ENCODE peak calls at places on chromosomes 6 and 20, in ten cellular contexts. Z, C, Y, X, K, M, H, J, O and I are unnamed samples.
A peak's percentile ranks its signal among the peaks of the same experiment; 100 is the strongest.

GRCh38 chr20:11970243-11970836 is 52.6 kb downstream of the BTBD3 start:
- DNase-seq in J (no peak), X (no peak), O (no peak), H (no peak), C (no peak), Y (no peak), K (no peak), Z (no peak), M (no peak), I (no peak)

GRCh38 chr20:61805781-61806180 is 259.9 kb downstream of the TAF4 start:
- DNase-seq in M (no peak), X (no peak), C (no peak), J (no peak), O (peak; percentile 73), H (no peak), K (no peak), Z (no peak), Y (no peak), I (no peak)

GRCh38 chr6:2531426-2532208 is 219.1 kb downstream of the MYLK4 start:
- DNase-seq in C (no peak), H (no peak), O (no peak), K (peak; percentile 96), X (no peak), Y (no peak), J (no peak), Z (no peak), M (no peak), I (peak; percentile 78)

GRCh38 chr6:71510057-71510713 is 221.6 kb downstream of the OGFRL1 start:
- DNase-seq in Z (peak; percentile 2), H (peak; percentile 22), K (peak; percentile 83), J (no peak), O (no peak), C (peak; percentile 27), X (no peak), Y (no peak), M (no peak), I (peak; percentile 78)

GRCh38 chr20:62320581-62321354 is 18.0 kb downstream of the ADRM1 start:
- DNase-seq in C (peak; percentile 10), X (no peak), Z (no peak), O (peak; percentile 92), J (no peak), H (peak; percentile 27), M (no peak), K (no peak), Y (no peak), I (no peak)

GRCh38 chr6:109759098-109759855 is 68.2 kb downstream of the FIG4 start:
- DNase-seq in H (no peak), X (no peak), C (no peak), O (no peak), J (no peak), Y (no peak), K (no peak), Z (no peak), M (no peak), I (no peak)

GRCh38 chr20:22905667-22906066 is 129.4 kb upstream of the SSTR4 start:
- DNase-seq in Z (no peak), J (peak; percentile 11), Y (no peak), H (no peak), O (no peak), C (no peak), K (no peak), M (no peak), X (no peak), I (no peak)

GRCh38 chr6:46246081-46246480 is 75.3 kb upstream of the ENPP5 start:
- DNase-seq in Z (no peak), K (no peak), J (no peak), M (no peak), C (no peak), H (no peak), X (no peak), O (no peak), Y (no peak), I (no peak)

GRCh38 chr6:19691465-19692167 is 145.6 kb upstream of the ID4 start:
- DNase-seq in Y (no peak), Z (peak; percentile 72), O (no peak), K (no peak), X (no peak), H (no peak), J (no peak), M (no peak), C (no peak), I (no peak)

GRCh38 chr6:14713008-14713452 is 532.8 kb upstream of the JARID2 start:
- DNase-seq in C (no peak), J (no peak), X (no peak), H (no peak), K (peak; percentile 42), M (no peak), Z (peak; percentile 18), Y (no peak), O (no peak), I (peak; percentile 95)

GRCh38 chr6:75449625-75450206 is 43.9 kb downstream of the FILIP1 start:
- DNase-seq in H (no peak), X (no peak), Z (no peak), Y (no peak), C (no peak), K (peak; percentile 51), J (no peak), M (no peak), O (no peak), I (peak; percentile 66)

GRCh38 chr6:44010411-44011349 is 116.6 kb downstream of the MRPL14 start:
- DNase-seq in Y (no peak), J (no peak), H (no peak), K (peak; percentile 73), O (peak; percentile 82), C (peak; percentile 74), Z (no peak), M (no peak), X (no peak), I (peak; percentile 99)

GRCh38 chr20:17655865-17656489 is 26.1 kb downstream of the RRBP1 start:
- DNase-seq in J (no peak), K (peak; percentile 47), Y (no peak), C (no peak), M (no peak), H (no peak), O (peak; percentile 22), Z (no peak), X (no peak), I (peak; percentile 34)

GRCh38 chr6:133991096-133991593 is 38.1 kb downstream of the TBPL1 start:
- DNase-seq in Y (no peak), J (no peak), O (no peak), M (no peak), K (peak; percentile 77), Z (no peak), C (no peak), X (no peak), H (no peak), I (peak; percentile 86)

GRCh38 chr6:72619883-72620696 is 1.8 kb upstream of the KCNQ5 start:
- DNase-seq in Z (peak; percentile 48), X (peak; percentile 29), Y (peak; percentile 69), J (peak; percentile 45), O (no peak), C (no peak), K (peak; percentile 18), H (peak; percentile 72), M (peak; percentile 61), I (peak; percentile 47)

GRCh38 chr6:108942556-108943492 is 94.6 kb downstream of the ARMC2 start:
- DNase-seq in C (no peak), H (peak; percentile 81), O (no peak), J (no peak), K (no peak), M (peak; percentile 59), X (peak; percentile 58), Z (no peak), Y (peak; percentile 37), I (no peak)

GRCh38 chr6:111540971-111541719 is 58.1 kb upstream of the REV3L start:
- DNase-seq in M (no peak), J (no peak), C (no peak), H (no peak), K (no peak), X (no peak), O (no peak), Y (no peak), Z (no peak), I (no peak)

GRCh38 chr20:9323622-9324021 is 190.8 kb upstream of the LAMP5 start:
- DNase-seq in M (no peak), J (no peak), X (no peak), O (no peak), C (peak; percentile 7), H (no peak), Y (no peak), K (no peak), Z (no peak), I (no peak)

GRCh38 chr20:35621560-35621946 is 5.9 kb downstream of the SPAG4 start:
- DNase-seq in Z (no peak), C (no peak), J (no peak), K (no peak), O (no peak), M (no peak), X (no peak), Y (no peak), H (no peak), I (no peak)

GRCh38 chr20:41524980-41525613 is 93.1 kb downstream of the CHD6 start:
- DNase-seq in O (no peak), M (no peak), X (no peak), C (no peak), Y (no peak), J (no peak), K (peak; percentile 38), Z (peak; percentile 13), H (no peak), I (peak; percentile 61)

GRCh38 chr20:53149652-53150205 is 177.6 kb downstream of the TSHZ2 start:
- DNase-seq in O (no peak), C (no peak), M (no peak), X (no peak), H (no peak), K (no peak), Z (no peak), Y (no peak), J (no peak), I (no peak)

GRCh38 chr6:52718535-52718934 is 44.7 kb downstream of the GSTA2 start:
- DNase-seq in X (no peak), Z (no peak), H (no peak), Y (no peak), K (peak; percentile 21), C (no peak), M (no peak), O (no peak), J (no peak), I (peak; percentile 11)

GRCh38 chr6:89483111-89483720 is 50.3 kb downstream of the ANKRD6 start:
- DNase-seq in K (no peak), X (no peak), Y (no peak), Z (no peak), C (no peak), J (no peak), M (no peak), O (no peak), H (no peak), I (no peak)